ENCODE peak calls at places on chromosomes 3 and 15, in eight cellular contexts. Q is fibroblast of the aortic adventitia; O is prostate gland; R is GM12864; Y is endothelial cell of umbilical vein; W is AG04450; A is A549; V is CD4-positive, alpha-beta memory T cell. M is an unnamed sample.

GRCh38 chr3:132569580-132569979 is 27.5 kb upstream of the ACKR4 start:
- DNase-seq in Q (peak; percentile 80), O (no peak), R (no peak), Y (no peak), W (no peak), A (no peak), V (no peak), M (no peak)

GRCh38 chr15:78055923-78056713 is 21.4 kb downstream of the TBC1D2B start:
- DNase-seq in Q (peak; percentile 36), O (no peak), R (no peak), Y (no peak), W (no peak), A (no peak), V (no peak), M (no peak)

GRCh38 chr3:7546219-7546618 is 685.3 kb downstream of the GRM7 start:
- DNase-seq in Q (peak; percentile 16), O (no peak), R (no peak), Y (peak; percentile 79), W (no peak), A (no peak), V (no peak), M (peak; percentile 1)

GRCh38 chr15:47409601-47410000 is 307.7 kb upstream of the SEMA6D start:
- DNase-seq in Q (peak; percentile 72), O (no peak), R (no peak), Y (no peak), W (no peak), A (no peak), V (no peak), M (no peak)

GRCh38 chr15:52094811-52095584 is 17.6 kb downstream of the BCL2L10 start:
- DNase-seq in Q (no peak), O (no peak), R (no peak), Y (no peak), W (no peak), A (no peak), V (no peak), M (no peak)

GRCh38 chr15:52337961-52338535 is 42.4 kb upstream of the MYO5C start:
- DNase-seq in Q (no peak), O (no peak), R (no peak), Y (peak; percentile 25), W (no peak), A (no peak), V (no peak), M (peak; percentile 70)

GRCh38 chr3:98763814-98764691 is 913 bp downstream of the ST3GAL6 start:
- DNase-seq in Q (no peak), O (no peak), R (no peak), Y (peak; percentile 45), W (no peak), A (no peak), V (no peak), M (no peak)

GRCh38 chr15:65638681-65639089 is 16.9 kb downstream of the SLC24A1 start:
- DNase-seq in Q (peak; percentile 86), O (peak; percentile 45), R (peak; percentile 41), Y (peak; percentile 74), W (peak; percentile 55), A (peak; percentile 96), V (peak; percentile 70), M (peak; percentile 73)

GRCh38 chr15:57097246-57097645 is 178.8 kb downstream of the TCF12 start:
- DNase-seq in Q (no peak), O (no peak), R (no peak), Y (no peak), W (no peak), A (no peak), V (no peak), M (no peak)

GRCh38 chr3:133384331-133385027 is 15.4 kb upstream of the BFSP2 start:
- DNase-seq in Q (peak; percentile 51), O (peak; percentile 48), R (no peak), Y (peak; percentile 71), W (peak; percentile 26), A (peak; percentile 11), V (no peak), M (peak; percentile 36)

GRCh38 chr15:88029696-88030095 is 226.8 kb downstream of the NTRK3 start:
- DNase-seq in Q (peak; percentile 18), O (no peak), R (no peak), Y (no peak), W (no peak), A (no peak), V (no peak), M (no peak)

GRCh38 chr3:72144773-72145505 is 360.0 kb upstream of the PROK2 start:
- DNase-seq in Q (no peak), O (no peak), R (no peak), Y (no peak), W (no peak), A (no peak), V (no peak), M (peak; percentile 49)

GRCh38 chr3:72722930-72723726 is 125.1 kb downstream of the SHQ1 start:
- DNase-seq in Q (peak; percentile 61), O (peak; percentile 96), R (no peak), Y (peak; percentile 57), W (no peak), A (no peak), V (no peak), M (no peak)

GRCh38 chr3:104750581-104750980 is 616.1 kb upstream of the ALCAM start:
- DNase-seq in Q (no peak), O (no peak), R (no peak), Y (no peak), W (no peak), A (no peak), V (no peak), M (no peak)

GRCh38 chr15:89809093-89809786 is 5.4 kb downstream of the ANPEP start:
- DNase-seq in Q (peak; percentile 65), O (peak; percentile 50), R (no peak), Y (peak; percentile 72), W (no peak), A (no peak), V (no peak), M (no peak)

GRCh38 chr15:82709421-82710207 is at the start of gene AP3B2:
- DNase-seq in Q (peak; percentile 51), O (peak; percentile 65), R (peak; percentile 25), Y (peak; percentile 41), W (no peak), A (peak; percentile 86), V (peak; percentile 57), M (peak; percentile 71)

GRCh38 chr15:82710208-82710555 is 507 bp upstream of the AP3B2 start:
- DNase-seq in Q (no peak), O (no peak), R (no peak), Y (no peak), W (no peak), A (no peak), V (no peak), M (no peak)

GRCh38 chr15:82710926-82711490 is 1.3 kb upstream of the AP3B2 start:
- DNase-seq in Q (no peak), O (no peak), R (no peak), Y (no peak), W (no peak), A (no peak), V (no peak), M (no peak)

GRCh38 chr15:82712036-82712435 is 2.4 kb upstream of the AP3B2 start:
- DNase-seq in Q (no peak), O (no peak), R (no peak), Y (no peak), W (no peak), A (no peak), V (no peak), M (no peak)

GRCh38 chr15:82709081-82709420 is 624 bp downstream of the AP3B2 start:
- DNase-seq in Q (no peak), O (no peak), R (no peak), Y (no peak), W (no peak), A (no peak), V (no peak), M (peak; percentile 5)
- H3K4me3 ChIP-seq in Q (peak overlapping the region; percentile 57), O (peak overlapping the region; percentile 58), R (peak overlapping the region; percentile 43), Y (no peak overlapping the region), W (peak overlapping the region; percentile 53), A (peak overlapping the region; percentile 82), V (no peak overlapping the region), M (peak overlapping the region; percentile 57)

DNA sequence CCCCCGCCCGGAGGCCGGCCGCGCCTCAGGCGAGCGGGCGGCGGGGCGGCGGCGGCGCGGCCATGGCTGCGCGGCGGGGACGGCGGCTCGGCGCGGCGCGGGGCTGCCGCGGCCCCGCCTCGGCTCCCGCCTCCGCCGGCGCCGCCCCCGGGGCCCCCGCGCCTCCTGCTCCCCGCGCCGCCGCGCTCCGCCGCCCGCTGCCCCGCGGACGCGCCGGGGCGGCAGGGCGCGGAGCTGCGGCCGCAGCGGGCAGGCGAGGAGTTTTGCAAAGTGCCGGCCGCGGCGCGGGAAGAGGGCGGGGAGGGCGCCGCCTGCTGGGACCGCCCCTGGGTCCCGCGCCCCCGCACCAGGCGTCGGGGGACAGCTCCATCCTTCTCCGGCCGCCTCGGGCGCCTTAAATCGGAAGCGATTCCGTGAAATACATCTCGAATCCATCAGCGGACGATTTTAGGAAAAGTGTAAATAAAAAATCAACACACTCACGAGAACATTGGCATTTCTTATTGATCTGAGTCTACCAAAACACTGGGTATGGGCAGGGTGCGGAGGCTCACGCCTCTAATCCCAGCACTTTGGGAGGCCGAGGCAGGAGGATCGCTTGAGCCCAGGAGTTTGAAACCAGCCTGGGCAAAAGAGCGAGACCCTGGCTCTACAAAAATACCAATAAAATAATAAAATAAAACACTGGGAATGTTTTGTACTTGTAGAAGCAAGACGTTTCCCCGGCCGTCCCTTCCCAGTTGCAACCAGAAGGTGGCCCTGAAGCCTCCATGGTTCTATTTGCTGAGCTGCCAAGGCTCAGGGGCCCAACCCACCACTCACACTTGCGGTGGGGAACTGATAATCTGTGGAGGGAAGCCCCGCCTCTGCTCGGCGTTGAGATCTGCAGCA is 136.9 kb downstream of the NUP210 start:
- DNase-seq in Q (no peak), O (no peak), R (no peak), Y (no peak), W (no peak), A (peak; percentile 64), V (no peak), M (no peak)
- H3K4me3 ChIP-seq in Q (no peak overlapping the region), O (peak overlapping the region; percentile 36), R (no peak overlapping the region), Y (no peak overlapping the region), W (no peak overlapping the region), A (peak overlapping the region; percentile 83), V (no peak overlapping the region), M (peak overlapping the region; percentile 35)

GRCh38 chr15:72671531-72671930 is 14.5 kb downstream of the HIGD2B start:
- DNase-seq in Q (no peak), O (no peak), R (no peak), Y (no peak), W (no peak), A (no peak), V (no peak), M (no peak)
- H3K4me3 ChIP-seq in Q (no peak overlapping the region), O (no peak overlapping the region), R (no peak overlapping the region), Y (no peak overlapping the region), W (no peak overlapping the region), A (no peak overlapping the region), V (no peak overlapping the region), M (no peak overlapping the region)

GRCh38 chr15:95972812-95973211 is 357.7 kb upstream of the NR2F2 start:
- DNase-seq in Q (no peak), O (no peak), R (no peak), Y (no peak), W (no peak), A (no peak), V (no peak), M (no peak)

GRCh38 chr15:95973566-95974256 is 356.8 kb upstream of the NR2F2 start:
- DNase-seq in Q (no peak), O (no peak), R (no peak), Y (no peak), W (no peak), A (no peak), V (no peak), M (no peak)

GRCh38 chr15:95970326-95970725 is 360.2 kb upstream of the NR2F2 start:
- DNase-seq in Q (no peak), O (no peak), R (no peak), Y (no peak), W (no peak), A (no peak), V (no peak), M (no peak)

GRCh38 chr15:95975212-95975611 is 355.3 kb upstream of the NR2F2 start:
- DNase-seq in Q (no peak), O (no peak), R (no peak), Y (no peak), W (no peak), A (no peak), V (no peak), M (no peak)

GRCh38 chr15:95972136-95972553 is 358.4 kb upstream of the NR2F2 start:
- DNase-seq in Q (peak; percentile 80), O (no peak), R (no peak), Y (no peak), W (peak; percentile 64), A (no peak), V (no peak), M (peak; percentile 69)
- H3K4me3 ChIP-seq in Q (no peak overlapping the region), O (no peak overlapping the region), R (no peak overlapping the region), Y (no peak overlapping the region), W (peak overlapping the region; percentile 21), A (no peak overlapping the region), V (no peak overlapping the region), M (no peak overlapping the region)